ENCODE peak calls at places on chromosomes 5 and 9, in eight cellular contexts. Z is HCT116; P is WTC11; V is tibial artery; G is CD4-positive, alpha-beta T cell; D is fibroblast of pulmonary artery; N is A549; Y is left lung. I is an unnamed sample.

GRCh38 chr5:77709340-77709739 is 66.8 kb downstream of the TBCA start:
- DNase-seq in Z (no peak), P (no peak), V (no peak), G (no peak), D (no peak), N (no peak), Y (no peak), I (no peak)

GRCh38 chr5:29412979-29413378 is 1780.5 kb upstream of the CDH6 start:
- DNase-seq in Z (no peak), P (no peak), V (no peak), G (no peak), D (no peak), N (no peak), Y (no peak), I (no peak)

GRCh38 chr5:14107536-14107935 is 35.6 kb upstream of the TRIO start:
- DNase-seq in Z (no peak), P (no peak), V (no peak), G (no peak), D (no peak), N (no peak), Y (no peak), I (no peak)

GRCh38 chr5:159759791-159760300 is 156.4 kb upstream of the ADRA1B start:
- DNase-seq in Z (no peak), P (no peak), V (no peak), G (no peak), D (no peak), N (no peak), Y (no peak), I (no peak)

GRCh38 chr5:139272471-139273321 is 20.8 kb upstream of the MATR3 start:
- DNase-seq in Z (no peak), P (no peak), V (no peak), G (no peak), D (peak), N (no peak), Y (no peak), I (no peak)

GRCh38 chr5:68011259-68011760 is 204.2 kb upstream of the PIK3R1 start:
- DNase-seq in Z (no peak), P (no peak), V (no peak), G (no peak), D (no peak), N (no peak), Y (no peak), I (no peak)

GRCh38 chr5:180810210-180811011 is 7.8 kb upstream of the MGAT1 start:
- DNase-seq in Z (peak), P (peak), V (peak), G (peak), D (peak), N (peak), Y (peak), I (peak)

GRCh38 chr5:133236976-133237375 is 185.2 kb downstream of the HSPA4 start:
- DNase-seq in Z (no peak), P (no peak), V (no peak), G (no peak), D (no peak), N (no peak), Y (no peak), I (no peak)

GRCh38 chr9:128550770-128551651 is 1.4 kb upstream of the SPTAN1 start:
- DNase-seq in Z (no peak), P (peak), V (peak), G (no peak), D (peak), N (no peak), Y (no peak), I (peak)

GRCh38 chr9:129904734-129905133 is 69.5 kb downstream of the USP20 start:
- DNase-seq in Z (no peak), P (no peak), V (no peak), G (no peak), D (no peak), N (no peak), Y (no peak), I (no peak)

GRCh38 chr5:2900360-2900759 is 148.9 kb upstream of the IRX2 start:
- DNase-seq in Z (no peak), P (no peak), V (no peak), G (no peak), D (no peak), N (no peak), Y (no peak), I (no peak)

GRCh38 chr5:143014017-143014651 is 244.0 kb downstream of the ARHGAP26 start:
- DNase-seq in Z (no peak), P (peak), V (no peak), G (no peak), D (no peak), N (peak), Y (peak), I (peak)

GRCh38 chr9:36677611-36678010 is 104.9 kb downstream of the MELK start:
- DNase-seq in Z (no peak), P (no peak), V (no peak), G (no peak), D (no peak), N (no peak), Y (no peak), I (no peak)

GRCh38 chr5:73519531-73520283 is 21.5 kb downstream of the BTF3 start:
- DNase-seq in Z (peak), P (peak), V (peak), G (peak), D (peak), N (peak), Y (peak), I (peak)

GRCh38 chr9:132973713-132974112 is 4.8 kb upstream of the GFI1B start:
- DNase-seq in Z (peak), P (no peak), V (no peak), G (no peak), D (peak), N (peak), Y (no peak), I (no peak)

GRCh38 chr5:176359658-176360057 is 1.9 kb downstream of the KIAA1191 start:
- DNase-seq in Z (no peak), P (no peak), V (no peak), G (no peak), D (no peak), N (no peak), Y (no peak), I (no peak)

GRCh38 chr5:457195-457961 is 14.4 kb downstream of the EXOC3 start:
- DNase-seq in Z (no peak), P (no peak), V (peak), G (no peak), D (no peak), N (no peak), Y (peak), I (peak)

GRCh38 chr5:14440598-14441401 is 140.8 kb upstream of the OTULINL start:
- DNase-seq in Z (no peak), P (no peak), V (peak), G (no peak), D (peak), N (no peak), Y (no peak), I (peak)

GRCh38 chr9:114205171-114206015 is 50.1 kb downstream of the COL27A1 start:
- DNase-seq in Z (no peak), P (no peak), V (peak), G (no peak), D (no peak), N (no peak), Y (no peak), I (peak)

GRCh38 chr5:122150128-122150685 is 20.9 kb downstream of the ZNF474 start:
- DNase-seq in Z (no peak), P (no peak), V (no peak), G (no peak), D (no peak), N (no peak), Y (no peak), I (no peak)

GRCh38 chr9:113675475-113675941 is 200.6 kb upstream of the ZNF618 start:
- DNase-seq in Z (no peak), P (no peak), V (peak), G (no peak), D (peak), N (no peak), Y (peak), I (peak)

GRCh38 chr5:137997726-137998213 is 35.1 kb downstream of the FAM13B start:
- DNase-seq in Z (no peak), P (no peak), V (no peak), G (no peak), D (no peak), N (peak), Y (no peak), I (no peak)

GRCh38 chr5:68441309-68441708 is 225.8 kb downstream of the PIK3R1 start:
- DNase-seq in Z (no peak), P (no peak), V (no peak), G (no peak), D (no peak), N (no peak), Y (no peak), I (no peak)

GRCh38 chr5:178469975-178470692 is 120.1 kb downstream of the COL23A1 start:
- DNase-seq in Z (no peak), P (no peak), V (no peak), G (no peak), D (no peak), N (no peak), Y (no peak), I (no peak)

GRCh38 chr9:99606955-99607354 is 214.7 kb upstream of the NR4A3 start:
- DNase-seq in Z (no peak), P (no peak), V (no peak), G (no peak), D (no peak), N (no peak), Y (no peak), I (no peak)

GRCh38 chr5:150067405-150067960 is 18.9 kb downstream of the CSF1R start:
- DNase-seq in Z (no peak), P (no peak), V (no peak), G (no peak), D (no peak), N (no peak), Y (peak), I (no peak)

GRCh38 chr5:178246736-178247135 is 14.1 kb upstream of the PHYKPL start:
- DNase-seq in Z (no peak), P (no peak), V (no peak), G (no peak), D (no peak), N (no peak), Y (no peak), I (no peak)

GRCh38 chr5:113117543-113118110 is 141.0 kb downstream of the DCP2 start:
- DNase-seq in Z (no peak), P (no peak), V (no peak), G (no peak), D (no peak), N (no peak), Y (no peak), I (no peak)

GRCh38 chr5:127428748-127429147 is 88.7 kb upstream of the PRRC1 start:
- DNase-seq in Z (no peak), P (no peak), V (no peak), G (no peak), D (peak), N (no peak), Y (no peak), I (no peak)

GRCh38 chr5:163695817-163696216 is 190.4 kb downstream of the MAT2B start:
- DNase-seq in Z (no peak), P (no peak), V (no peak), G (no peak), D (no peak), N (no peak), Y (no peak), I (no peak)

GRCh38 chr5:172334641-172335040 is 51.1 kb upstream of the UBTD2 start:
- DNase-seq in Z (no peak), P (no peak), V (no peak), G (no peak), D (no peak), N (no peak), Y (no peak), I (no peak)

GRCh38 chr9:77820293-77820954 is 172.3 kb upstream of the GNA14 start:
- DNase-seq in Z (no peak), P (no peak), V (no peak), G (no peak), D (peak), N (peak), Y (no peak), I (no peak)

GRCh38 chr9:3827175-3827574 is 301.4 kb upstream of the RFX3 start:
- DNase-seq in Z (peak), P (no peak), V (no peak), G (no peak), D (no peak), N (no peak), Y (peak), I (no peak)

GRCh38 chr5:179224741-179225140 is 120.5 kb downstream of the ADAMTS2 start:
- DNase-seq in Z (no peak), P (no peak), V (no peak), G (no peak), D (no peak), N (no peak), Y (no peak), I (no peak)

GRCh38 chr5:33240552-33240951 is 200.2 kb upstream of the TARS1 start:
- DNase-seq in Z (no peak), P (no peak), V (no peak), G (no peak), D (no peak), N (no peak), Y (no peak), I (no peak)

DNA sequence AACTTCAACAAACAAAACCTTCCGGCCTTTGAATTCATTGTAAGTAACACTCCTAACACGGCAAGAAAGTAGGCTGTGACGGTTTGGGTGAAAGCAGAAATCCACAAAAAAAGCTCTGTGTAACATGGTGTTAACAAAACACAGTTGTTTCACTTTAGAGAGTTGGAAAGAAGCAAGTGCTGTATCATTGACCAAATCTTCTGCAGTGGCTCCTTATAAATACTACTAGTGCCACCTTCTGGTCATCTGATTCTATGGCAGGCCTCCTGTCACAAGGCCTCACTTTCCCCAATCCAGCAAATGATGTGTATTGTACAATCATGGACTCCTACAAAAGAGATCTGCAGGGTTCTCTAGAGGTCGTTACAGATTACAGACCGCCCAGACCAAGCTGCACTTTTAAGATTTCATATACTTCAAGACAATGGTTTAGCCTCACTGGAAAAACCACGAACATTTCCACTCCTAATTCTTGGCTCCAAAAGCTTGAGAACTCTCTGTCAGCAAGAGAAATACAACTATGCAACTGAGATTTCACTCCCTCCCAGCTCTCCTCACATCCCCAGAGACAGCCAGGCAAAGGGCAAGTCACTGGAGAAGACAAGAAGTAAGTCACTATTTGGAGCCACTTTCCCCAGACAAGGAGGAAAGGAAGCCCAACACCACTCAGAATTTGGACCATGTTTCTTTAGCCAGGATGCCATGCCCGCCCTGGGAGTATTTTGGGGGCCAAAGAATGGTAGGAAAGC is 196.2 kb downstream of the DTWD2 start:
- DNase-seq in Z (peak), P (peak), V (peak), G (no peak), D (peak), N (peak), Y (no peak), I (no peak)
- TF ChIP-seq CTCF in Z (peak), P (peak), V (peak), G (peak), D (peak), N (peak), Y (peak), I (peak)

DNA sequence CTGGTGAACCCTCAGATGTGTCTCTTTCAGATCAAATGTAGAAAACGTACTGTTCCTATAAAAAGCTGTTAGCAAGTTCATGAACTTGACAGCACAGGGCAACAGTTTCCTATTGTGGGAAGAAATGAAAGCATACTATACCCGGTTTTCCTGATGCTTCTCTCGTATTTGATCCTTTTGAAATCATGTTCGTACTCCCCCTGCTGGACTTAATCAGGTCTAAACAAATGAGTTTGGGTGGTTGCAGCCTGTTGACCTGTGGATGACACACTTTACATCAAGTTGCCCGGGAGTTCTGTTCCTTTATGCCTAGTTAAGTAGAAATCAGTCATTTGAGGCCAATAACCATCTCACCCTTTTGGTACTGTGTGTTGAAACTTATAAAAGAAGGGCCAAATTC is 1992.3 kb downstream of the MAT2B start:
- DNase-seq in Z (no peak), P (peak), V (no peak), G (no peak), D (peak), N (peak), Y (no peak), I (no peak)
- TF ChIP-seq CTCF in Z (peak), P (peak), V (no peak), G (no peak), D (no peak), N (peak), Y (no peak), I (no peak)

DNA sequence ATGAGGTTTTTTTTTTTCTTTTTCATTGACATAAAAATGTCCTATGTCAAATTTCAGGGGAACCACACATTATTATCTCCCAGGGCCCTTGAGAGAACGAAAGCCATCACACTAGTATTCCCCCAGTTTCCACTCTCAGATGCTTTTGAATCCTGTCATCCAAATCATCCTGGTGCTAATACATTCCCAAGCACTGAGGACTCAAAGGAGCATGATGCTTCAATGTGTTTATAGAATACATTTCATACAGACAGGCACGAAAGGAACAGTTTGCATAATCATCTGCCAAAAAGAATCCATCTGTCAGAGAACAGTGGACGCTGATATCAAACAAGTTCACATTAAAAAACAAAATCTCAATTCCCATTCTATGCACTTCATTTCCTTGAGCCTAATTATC is 125.6 kb upstream of the FAM174A start:
- DNase-seq in Z (no peak), P (no peak), V (no peak), G (no peak), D (no peak), N (no peak), Y (no peak), I (no peak)
- TF ChIP-seq CTCF in Z (no peak), P (no peak), V (no peak), G (no peak), D (no peak), N (no peak), Y (no peak), I (no peak)

GRCh38 chr9:35353731-35354365 is 136.1 kb upstream of the RUSC2 start:
- DNase-seq in Z (no peak), P (no peak), V (no peak), G (no peak), D (no peak), N (no peak), Y (no peak), I (no peak)

GRCh38 chr9:35350827-35351549 is 138.9 kb upstream of the RUSC2 start:
- DNase-seq in Z (no peak), P (no peak), V (no peak), G (no peak), D (peak), N (no peak), Y (no peak), I (no peak)

GRCh38 chr9:35348109-35348508 is 141.8 kb upstream of the RUSC2 start:
- DNase-seq in Z (no peak), P (no peak), V (no peak), G (no peak), D (no peak), N (no peak), Y (no peak), I (no peak)

GRCh38 chr9:35350212-35350611 is 139.7 kb upstream of the RUSC2 start:
- DNase-seq in Z (no peak), P (no peak), V (no peak), G (no peak), D (no peak), N (no peak), Y (no peak), I (no peak)

DNA sequence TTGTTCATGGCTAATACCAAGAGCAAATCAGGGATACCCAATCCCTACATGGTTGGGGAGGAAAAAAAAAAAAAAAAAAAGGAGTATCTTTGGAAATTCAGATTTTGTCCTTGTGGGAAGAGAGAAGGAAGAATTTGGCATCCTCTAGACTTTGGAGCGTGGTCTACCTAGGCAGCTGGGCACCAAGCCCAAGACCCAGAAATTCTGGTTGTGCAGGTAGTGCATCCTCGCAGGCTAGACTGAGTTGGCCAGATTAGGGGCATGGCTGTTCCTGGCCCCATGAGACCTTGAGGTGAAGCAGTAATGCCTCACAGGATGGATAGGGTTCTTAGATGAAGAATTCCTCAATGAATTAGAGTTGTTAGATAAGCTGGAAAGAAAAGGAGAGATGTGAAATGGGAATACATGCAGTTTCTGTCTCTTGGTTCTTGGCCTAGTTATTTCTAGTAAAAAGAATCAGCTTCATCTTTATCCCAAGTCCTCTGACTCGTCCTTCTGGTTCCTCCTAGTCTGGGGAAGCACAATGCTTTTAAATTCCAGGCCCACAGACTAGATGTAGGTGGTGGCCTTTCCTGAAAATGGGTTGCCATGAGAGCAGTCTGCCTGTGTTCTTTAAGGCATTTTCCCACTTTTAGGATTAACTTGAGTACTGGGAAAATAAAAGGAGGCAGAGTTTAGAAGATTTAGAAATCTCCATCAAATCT is 140.5 kb upstream of the RUSC2 start:
- DNase-seq in Z (no peak), P (no peak), V (no peak), G (no peak), D (no peak), N (no peak), Y (no peak), I (no peak)
- TF ChIP-seq CTCF in Z (no peak), P (no peak), V (no peak), G (no peak), D (no peak), N (no peak), Y (no peak), I (no peak)

I was measured in psoas muscle.